ENCODE peak calls at places on chromosomes 7 and 10, in eight cellular contexts. C, W, B, E, Q, I, G and R are unnamed samples.

GRCh38 chr10:94983555-94983954 is 45.1 kb downstream of the CYP2C9 start:
- DNase-seq in C (no peak), W (no peak), B (no peak), E (no peak), Q (no peak), I (no peak), G (no peak), R (no peak)

GRCh38 chr7:133313575-133313974 is 60.7 kb downstream of the EXOC4 start:
- DNase-seq in C (no peak), W (no peak), B (no peak), E (no peak), Q (no peak), I (no peak), G (no peak), R (no peak)

GRCh38 chr7:156334636-156335035 is 305.9 kb upstream of the RNF32 start:
- DNase-seq in C (no peak), W (no peak), B (no peak), E (no peak), Q (no peak), I (no peak), G (no peak), R (no peak)

GRCh38 chr10:34814228-34815173 is 595 bp downstream of the PARD3 start:
- DNase-seq in C (peak), W (no peak), B (no peak), E (no peak), Q (peak), I (peak), G (no peak), R (peak)

GRCh38 chr10:12503311-12503710 is 154.0 kb downstream of the CAMK1D start:
- DNase-seq in C (no peak), W (no peak), B (no peak), E (no peak), Q (no peak), I (no peak), G (no peak), R (no peak)

GRCh38 chr7:39950473-39951155 is 558 bp downstream of the CDK13 start:
- DNase-seq in C (peak), W (no peak), B (peak), E (no peak), Q (peak), I (peak), G (peak), R (peak)

GRCh38 chr10:115173915-115174443 is 80.8 kb downstream of the ATRNL1 start:
- DNase-seq in C (no peak), W (no peak), B (no peak), E (no peak), Q (no peak), I (no peak), G (no peak), R (no peak)

GRCh38 chr7:618539-619355 is 99.1 kb upstream of the PDGFA start:
- DNase-seq in C (no peak), W (no peak), B (peak), E (no peak), Q (no peak), I (no peak), G (peak), R (no peak)

GRCh38 chr10:15789793-15790525 is 70.2 kb upstream of the ITGA8 start:
- DNase-seq in C (no peak), W (no peak), B (no peak), E (peak), Q (no peak), I (no peak), G (no peak), R (no peak)

GRCh38 chr7:3235322-3235721 is 65.7 kb upstream of the SDK1 start:
- DNase-seq in C (no peak), W (no peak), B (no peak), E (no peak), Q (no peak), I (no peak), G (no peak), R (no peak)

GRCh38 chr10:63145782-63146181 is 12.7 kb downstream of the NRBF2 start:
- DNase-seq in C (no peak), W (no peak), B (no peak), E (no peak), Q (no peak), I (no peak), G (no peak), R (no peak)

GRCh38 chr7:102992820-102993531 is 80.2 kb downstream of the LRRC17 start:
- DNase-seq in C (no peak), W (no peak), B (no peak), E (peak), Q (no peak), I (no peak), G (no peak), R (no peak)

GRCh38 chr10:360653-361052 is 225.4 kb downstream of the ZMYND11 start:
- DNase-seq in C (no peak), W (no peak), B (no peak), E (no peak), Q (no peak), I (no peak), G (no peak), R (peak)

GRCh38 chr10:17835688-17836087 is 26.5 kb downstream of the MRC1 start:
- DNase-seq in C (no peak), W (no peak), B (no peak), E (peak), Q (no peak), I (no peak), G (no peak), R (no peak)

GRCh38 chr10:128318366-128318765 is 192.1 kb upstream of the MKI67 start:
- DNase-seq in C (no peak), W (no peak), B (no peak), E (no peak), Q (no peak), I (no peak), G (no peak), R (no peak)

GRCh38 chr10:7797582-7797981 is 9.6 kb downstream of the ATP5F1C start:
- DNase-seq in C (peak), W (no peak), B (no peak), E (peak), Q (peak), I (peak), G (no peak), R (no peak)

GRCh38 chr7:45986355-45987298 is 65.6 kb upstream of the IGFBP3 start:
- DNase-seq in C (no peak), W (no peak), B (no peak), E (no peak), Q (no peak), I (no peak), G (no peak), R (no peak)

GRCh38 chr7:80659120-80660055 is 20.9 kb downstream of the CD36 start:
- DNase-seq in C (no peak), W (peak), B (no peak), E (no peak), Q (no peak), I (no peak), G (no peak), R (no peak)

GRCh38 chr10:6514844-6515780 is 65.0 kb downstream of the PRKCQ start:
- DNase-seq in C (no peak), W (no peak), B (no peak), E (no peak), Q (no peak), I (no peak), G (no peak), R (no peak)

GRCh38 chr7:27201231-27202017 is 1.5 kb upstream of the HOXA13 start:
- DNase-seq in C (no peak), W (no peak), B (no peak), E (no peak), Q (no peak), I (no peak), G (no peak), R (no peak)

GRCh38 chr10:25174461-25175230 is at the start of gene GPR158:
- DNase-seq in C (peak), W (no peak), B (peak), E (peak), Q (peak), I (peak), G (peak), R (peak)

GRCh38 chr10:11517150-11517549 is 94.3 kb downstream of the USP6NL start:
- DNase-seq in C (no peak), W (no peak), B (no peak), E (no peak), Q (no peak), I (no peak), G (no peak), R (no peak)

GRCh38 chr7:27314111-27314510 is 71.5 kb downstream of the EVX1 start:
- DNase-seq in C (no peak), W (peak), B (no peak), E (no peak), Q (no peak), I (no peak), G (no peak), R (no peak)

GRCh38 chr10:119162121-119162520 is 3.4 kb downstream of the SFXN4 start:
- DNase-seq in C (no peak), W (no peak), B (no peak), E (no peak), Q (no peak), I (no peak), G (no peak), R (peak)

GRCh38 chr7:90178592-90179279 is 24.5 kb downstream of the STEAP1 start:
- DNase-seq in C (no peak), W (no peak), B (no peak), E (peak), Q (no peak), I (no peak), G (no peak), R (no peak)

GRCh38 chr7:140031364-140031763 is 31.4 kb downstream of the PARP12 start:
- DNase-seq in C (no peak), W (no peak), B (no peak), E (no peak), Q (no peak), I (no peak), G (no peak), R (no peak)

GRCh38 chr7:128221929-128222403 is 19.1 kb upstream of the LEP start:
- DNase-seq in C (no peak), W (no peak), B (no peak), E (peak), Q (no peak), I (no peak), G (no peak), R (no peak)

GRCh38 chr7:1899951-1900762 is 230.1 kb downstream of the ELFN1 start:
- DNase-seq in C (no peak), W (peak), B (no peak), E (no peak), Q (peak), I (peak), G (no peak), R (no peak)

GRCh38 chr7:114761973-114762372 is 159.9 kb upstream of the MDFIC start:
- DNase-seq in C (no peak), W (no peak), B (no peak), E (no peak), Q (no peak), I (no peak), G (no peak), R (no peak)

GRCh38 chr10:4254101-4254994 is 469.3 kb upstream of the KLF6 start:
- DNase-seq in C (no peak), W (no peak), B (no peak), E (peak), Q (no peak), I (no peak), G (no peak), R (no peak)

GRCh38 chr7:16792299-16792698 is 12.5 kb downstream of the AGR2 start:
- DNase-seq in C (no peak), W (no peak), B (no peak), E (no peak), Q (no peak), I (no peak), G (no peak), R (no peak)

GRCh38 chr10:22831586-22831985 is 96.3 kb upstream of the ARMC3 start:
- DNase-seq in C (no peak), W (no peak), B (no peak), E (no peak), Q (no peak), I (no peak), G (no peak), R (no peak)

GRCh38 chr10:14530465-14530864 is 199.7 kb upstream of the FRMD4A start:
- DNase-seq in C (no peak), W (no peak), B (no peak), E (no peak), Q (no peak), I (no peak), G (no peak), R (no peak)

GRCh38 chr7:69710773-69711445 is 112.6 kb downstream of the AUTS2 start:
- DNase-seq in C (no peak), W (no peak), B (no peak), E (no peak), Q (no peak), I (no peak), G (no peak), R (no peak)

GRCh38 chr7:138151731-138152577 is 75.7 kb downstream of the AKR1D1 start:
- DNase-seq in C (no peak), W (no peak), B (no peak), E (no peak), Q (no peak), I (no peak), G (no peak), R (no peak)

GRCh38 chr10:126872768-126873167 is 32.5 kb upstream of the DOCK1 start:
- DNase-seq in C (no peak), W (no peak), B (no peak), E (no peak), Q (no peak), I (no peak), G (no peak), R (no peak)

GRCh38 chr10:119395287-119396007 is 147.1 kb downstream of the RGS10 start:
- DNase-seq in C (peak), W (no peak), B (no peak), E (no peak), Q (peak), I (peak), G (no peak), R (peak)

GRCh38 chr10:54125098-54125747 is 675.8 kb downstream of the PCDH15 start:
- DNase-seq in C (no peak), W (no peak), B (no peak), E (no peak), Q (no peak), I (no peak), G (no peak), R (no peak)

GRCh38 chr7:105429746-105430612 is 41.3 kb upstream of the SRPK2 start:
- DNase-seq in C (peak), W (peak), B (peak), E (no peak), Q (no peak), I (peak), G (peak), R (no peak)